ENCODE peak calls at places on chromosomes 2 and 18, in four cellular contexts. F is HEK293T, E is K562, O is HepG2. R is an unnamed sample.
A peak's percentile ranks its signal among the peaks of the same experiment; 100 is the strongest.

GRCh38 chr2:26174691-26175181 is 1.8 kb downstream of the GAREM2 start:
- DNase-seq in F (no peak), O (no peak), E (peak; percentile 14), R (no peak)

GRCh38 chr18:36186461-36187137 is 698 bp upstream of the MOCOS start:
- DNase-seq in F (peak; percentile 60), O (peak; percentile 41), E (peak; percentile 69), R (peak; percentile 65)

GRCh38 chr2:124426630-124427029 is 401.5 kb downstream of the CNTNAP5 start:
- DNase-seq in E (no peak), O (no peak), F (no peak), R (no peak)

GRCh38 chr2:144547512-144547911 is 27.6 kb upstream of the ZEB2 start:
- DNase-seq in F (no peak), O (no peak), E (no peak), R (no peak)

GRCh38 chr2:26561918-26562810 is 79.0 kb downstream of the CIB4 start:
- DNase-seq in F (no peak), O (peak; percentile 61), E (peak; percentile 78), R (peak; percentile 47)

GRCh38 chr2:13596233-13596632 is 879.5 kb downstream of the TRIB2 start:
- DNase-seq in F (no peak), E (no peak), O (no peak), R (no peak)

GRCh38 chr18:42742474-42742873 is 373.0 kb downstream of the RIT2 start:
- DNase-seq in E (no peak), F (no peak), O (no peak), R (no peak)

GRCh38 chr2:70190086-70190412 is 770 bp downstream of the C2orf42 start:
- DNase-seq in E (no peak), F (peak; percentile 33), O (no peak), R (no peak)

GRCh38 chr18:60506682-60507081 is 134.1 kb upstream of the MC4R start:
- DNase-seq in F (no peak), O (no peak), E (no peak), R (no peak)

GRCh38 chr18:22348521-22349316 is 69.0 kb downstream of the CTAGE1 start:
- DNase-seq in E (no peak), O (no peak), F (peak; percentile 57), R (peak; percentile 64)

GRCh38 chr2:105888625-105889024 is 143.9 kb downstream of the NCK2 start:
- DNase-seq in E (no peak), F (peak; percentile 15), O (peak; percentile 58), R (no peak)

GRCh38 chr2:96687711-96688640 is 45.4 kb downstream of the FER1L5 start:
- DNase-seq in E (no peak), F (no peak), O (no peak), R (no peak)

GRCh38 chr2:134465228-134465627 is 211.4 kb downstream of the MGAT5 start:
- DNase-seq in O (no peak), F (no peak), E (no peak), R (no peak)

GRCh38 chr2:85797263-85797660 is 43.5 kb downstream of the ATOH8 start:
- DNase-seq in E (no peak), F (no peak), O (no peak), R (no peak)

GRCh38 chr18:44885507-44885906 is 204.8 kb downstream of the SETBP1 start:
- DNase-seq in E (no peak), O (no peak), F (no peak), R (no peak)

GRCh38 chr2:191318729-191319078 is 73.5 kb downstream of the MYO1B start:
- DNase-seq in F (peak; percentile 47), E (no peak), O (peak; percentile 96), R (peak; percentile 21)

GRCh38 chr2:237726401-237726830 is 72.2 kb upstream of the RBM44 start:
- DNase-seq in E (no peak), F (no peak), O (no peak), R (no peak)

GRCh38 chr2:33238111-33238510 is 238.3 kb upstream of the RASGRP3 start:
- DNase-seq in E (no peak), F (no peak), O (no peak), R (no peak)

GRCh38 chr2:138502253-138503086 is 900 bp downstream of the SPOPL start:
- DNase-seq in F (peak; percentile 13), O (peak; percentile 42), E (no peak), R (no peak)

GRCh38 chr18:45166341-45167108 is 448.8 kb upstream of the SLC14A2 start:
- DNase-seq in E (no peak), F (no peak), O (no peak), R (no peak)

GRCh38 chr2:63034575-63034974 is 16.1 kb upstream of the OTX1 start:
- DNase-seq in E (no peak), O (no peak), F (no peak), R (no peak)

GRCh38 chr2:210224660-210225460 is at the start of gene ACADL:
- DNase-seq in F (peak; percentile 67), O (no peak), E (peak; percentile 6), R (peak; percentile 65)

GRCh38 chr18:79857082-79857661 is 59.4 kb downstream of the KCNG2 start:
- DNase-seq in F (no peak), E (no peak), O (peak; percentile 19), R (no peak)

GRCh38 chr2:227153766-227154486 is 10.1 kb downstream of the COL4A4 start:
- DNase-seq in O (no peak), E (no peak), F (no peak), R (no peak)

GRCh38 chr18:77433076-77433475 is 183.4 kb downstream of the GALR1 start:
- DNase-seq in F (no peak), O (no peak), E (no peak), R (no peak)

GRCh38 chr18:23401400-23402347 is 51.4 kb upstream of the RIOK3 start:
- DNase-seq in E (no peak), F (peak; percentile 28), O (peak; percentile 81), R (peak; percentile 50)

GRCh38 chr2:235378261-235378660 is 115.6 kb upstream of the AGAP1 start:
- DNase-seq in O (no peak), F (no peak), E (no peak), R (no peak)

GRCh38 chr2:7931808-7932207 is 750.0 kb upstream of the ID2 start:
- DNase-seq in O (no peak), E (no peak), F (no peak), R (no peak)

GRCh38 chr2:7925506-7925905 is 756.4 kb upstream of the ID2 start:
- DNase-seq in O (no peak), E (no peak), F (no peak), R (no peak)

GRCh38 chr2:7930800-7931635 is 750.8 kb upstream of the ID2 start:
- DNase-seq in E (no peak), O (no peak), F (no peak), R (no peak)

GRCh38 chr2:7927694-7928093 is 754.2 kb upstream of the ID2 start:
- DNase-seq in F (no peak), O (no peak), E (no peak), R (no peak)

GRCh38 chr2:7929276-7929675 is 752.6 kb upstream of the ID2 start:
- DNase-seq in F (no peak), E (no peak), O (no peak), R (no peak)
- TF ChIP-seq ELF4 in F (no peak), E (no peak), O (no peak), R (no peak)

DNA sequence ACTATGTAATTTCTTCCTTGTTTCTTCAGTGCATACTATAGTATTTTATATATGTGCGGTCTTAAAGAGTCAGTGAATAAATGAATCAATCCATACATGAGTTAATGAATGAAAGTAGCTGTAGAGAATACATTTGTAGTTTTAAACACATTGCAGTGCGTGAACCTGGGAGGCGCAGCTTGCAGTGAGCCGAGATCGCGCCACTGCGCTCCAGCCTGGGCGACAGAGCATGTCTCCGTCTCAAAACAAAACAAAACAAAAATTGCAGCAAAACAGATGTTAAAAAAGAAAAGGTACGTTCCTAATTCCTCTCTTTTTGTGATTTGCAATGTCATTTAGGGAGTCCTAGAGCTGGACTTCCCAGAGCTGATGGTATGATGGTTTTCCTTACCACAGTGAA is 1144.8 kb upstream of the FANCL start:
- DNase-seq in E (no peak), F (no peak), O (no peak), R (no peak)
- TF ChIP-seq ELF4 in E (no peak), F (no peak), O (no peak), R (no peak)

GRCh38 chr18:49135871-49136270 is 185.1 kb upstream of the SMAD7 start:
- DNase-seq in E (no peak), F (no peak), O (peak; percentile 78), R (no peak)
- TF ChIP-seq ELF4 in E (no peak), F (no peak), O (no peak), R (no peak)

GRCh38 chr2:148122788-148123187 is 101.9 kb downstream of the MBD5 start:
- DNase-seq in O (no peak), F (no peak), E (no peak), R (no peak)
- TF ChIP-seq ELF4 in O (no peak), F (no peak), E (no peak), R (no peak)

GRCh38 chr2:159290289-159290907 is 3.9 kb upstream of the WDSUB1 start:
- DNase-seq in O (peak; percentile 33), F (no peak), E (no peak), R (no peak)
- TF ChIP-seq ELF4 in O (no peak), F (no peak), E (no peak), R (no peak)

DNA sequence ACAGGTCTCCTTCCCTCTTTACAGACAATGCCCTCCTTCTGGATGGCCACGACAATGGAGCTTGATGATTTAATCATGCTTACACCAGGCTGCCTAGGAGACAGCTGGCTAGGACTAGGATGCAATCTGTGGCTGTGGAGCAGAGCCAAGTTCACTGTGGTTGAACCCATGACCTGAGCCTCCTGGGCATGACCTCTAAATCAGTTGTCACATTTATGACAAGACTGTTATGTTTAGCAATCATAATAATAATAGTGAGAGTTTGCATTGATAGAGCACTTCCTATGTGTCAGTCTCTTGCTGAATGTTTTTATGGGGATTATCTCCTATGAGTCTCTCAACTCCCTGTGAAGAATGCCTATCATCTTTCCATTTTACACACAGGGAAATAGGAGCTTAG is 244.1 kb downstream of the ICOS start:
- DNase-seq in E (no peak), O (no peak), F (no peak), R (no peak)
- TF ChIP-seq ELF4 in E (no peak), O (no peak), F (no peak), R (no peak)

DNA sequence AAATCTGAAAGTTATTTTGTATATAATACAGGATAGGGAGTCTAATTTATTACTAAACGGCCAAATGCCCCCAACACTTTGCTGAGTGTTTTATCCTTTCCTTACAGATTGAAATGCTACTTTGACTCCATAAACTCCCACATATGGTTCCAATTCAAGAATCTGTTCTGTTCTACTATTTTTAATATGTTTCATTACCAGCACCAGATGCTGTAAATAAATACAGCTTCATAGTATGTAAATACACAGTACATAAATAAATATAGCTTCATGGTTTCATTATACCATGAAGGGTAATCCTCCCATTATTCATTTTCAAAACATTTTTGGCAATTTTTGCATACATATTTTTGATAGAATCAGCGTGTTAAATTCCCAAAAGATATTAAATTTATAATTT is 34.1 kb upstream of the MREG start:
- DNase-seq in F (no peak), O (no peak), E (no peak), R (no peak)
- TF ChIP-seq ELF4 in F (no peak), O (no peak), E (no peak), R (no peak)

GRCh38 chr18:70453058-70453775 is 164.4 kb downstream of the SOCS6 start:
- DNase-seq in F (no peak), E (no peak), O (no peak), R (no peak)

GRCh38 chr18:70456376-70456775 is 167.5 kb downstream of the SOCS6 start:
- DNase-seq in E (no peak), O (no peak), F (no peak), R (no peak)

GRCh38 chr18:70452501-70452900 is 163.7 kb downstream of the SOCS6 start:
- DNase-seq in F (no peak), E (no peak), O (no peak), R (no peak)

GRCh38 chr18:70457223-70457622 is 168.4 kb downstream of the SOCS6 start:
- DNase-seq in E (no peak), O (no peak), F (no peak), R (no peak)

GRCh38 chr18:70454705-70455322 is 166.0 kb downstream of the SOCS6 start:
- DNase-seq in E (peak; percentile 46), F (peak; percentile 24), O (peak; percentile 60), R (no peak)
- TF ChIP-seq ELF4 in E (no peak), F (no peak), O (no peak), R (no peak)

R was measured in WTC11.